ENCODE peak calls at places on chromosomes 4 and X, in nine cellular contexts. X is astrocyte, B is foreskin fibroblast, J is sigmoid colon, S is GM20000, D is PC-3, U is spleen, Z is HepG2, K is left ventricle myocardium inferior. P is an unnamed sample.

GRCh38 chr4:24932831-24933230 is 20.0 kb upstream of the CCDC149 start:
- DNase-seq in D (no peak), S (no peak), U (no peak), B (peak), K (no peak), J (no peak), X (peak), Z (no peak), P (no peak)

GRCh38 chrX:10166731-10167149 is 10.0 kb downstream of the CLCN4 start:
- DNase-seq in K (peak), Z (peak), D (no peak), B (no peak), J (no peak), U (no peak), X (no peak), S (no peak), P (no peak)

GRCh38 chr4:177583000-177583399 is 140.8 kb upstream of the AGA start:
- DNase-seq in K (no peak), D (peak), U (no peak), S (no peak), Z (no peak), X (peak), B (peak), J (no peak), P (no peak)

GRCh38 chrX:68462653-68463052 is 29.4 kb upstream of the OPHN1 start:
- DNase-seq in D (peak), Z (no peak), J (no peak), B (peak), K (no peak), X (peak), U (no peak), S (no peak), P (no peak)

GRCh38 chr4:108796173-108796572 is 33.3 kb upstream of the ETNPPL start:
- DNase-seq in D (no peak), B (no peak), Z (no peak), S (no peak), U (no peak), K (no peak), J (no peak), X (no peak), P (no peak)

GRCh38 chr4:153427363-153428071 is 38.6 kb upstream of the TMEM131L start:
- DNase-seq in Z (no peak), B (peak), S (no peak), D (peak), U (no peak), J (no peak), X (peak), K (no peak), P (no peak)

GRCh38 chrX:25599061-25599460 is 539.1 kb upstream of the MAGEB18 start:
- DNase-seq in X (peak), K (no peak), S (no peak), B (peak), Z (no peak), D (no peak), J (no peak), U (no peak), P (no peak)

GRCh38 chr4:164623099-164623498 is 130.8 kb upstream of the SMIM31 start:
- DNase-seq in U (peak), X (no peak), B (no peak), Z (no peak), J (no peak), D (no peak), K (no peak), S (no peak), P (no peak)

GRCh38 chr4:125322363-125322730 is 7.6 kb downstream of the FAT4 start:
- DNase-seq in U (no peak), B (peak), K (no peak), X (peak), J (no peak), S (no peak), Z (no peak), D (peak), P (no peak)

GRCh38 chrX:7314425-7314824 is 166.5 kb upstream of the PUDP start:
- DNase-seq in S (no peak), K (no peak), J (no peak), B (no peak), Z (no peak), D (no peak), U (no peak), X (no peak), P (no peak)

GRCh38 chr4:75848891-75849290 is 53.4 kb downstream of the PPEF2 start:
- DNase-seq in S (peak), J (no peak), D (no peak), K (no peak), X (peak), Z (no peak), U (no peak), B (peak), P (no peak)

GRCh38 chr4:174629265-174629664 is 107.0 kb upstream of the HPGD start:
- DNase-seq in J (no peak), Z (no peak), U (no peak), S (no peak), D (peak), B (peak), X (no peak), K (no peak), P (no peak)

GRCh38 chrX:13109811-13110210 is 65.4 kb upstream of the FAM9C start:
- DNase-seq in B (peak), X (peak), U (no peak), S (no peak), J (no peak), Z (no peak), K (no peak), D (no peak), P (no peak)

GRCh38 chrX:150767475-150768131 is 74.4 kb downstream of the MTMR1 start:
- DNase-seq in D (peak), J (no peak), B (peak), Z (no peak), U (no peak), K (no peak), S (no peak), X (peak), P (no peak)

GRCh38 chrX:153974726-153975286 is 2.3 kb downstream of the TMEM187 start:
- DNase-seq in U (peak), B (no peak), K (no peak), S (no peak), J (no peak), Z (peak), D (no peak), X (no peak), P (no peak)

GRCh38 chrX:25166145-25166544 is 150.4 kb upstream of the ARX start:
- DNase-seq in Z (no peak), K (no peak), U (no peak), S (no peak), D (no peak), J (no peak), X (no peak), B (no peak), P (no peak)

GRCh38 chr4:18020145-18020670 is 1.3 kb downstream of the LCORL start:
- DNase-seq in Z (no peak), K (no peak), D (peak), B (peak), U (no peak), J (no peak), X (no peak), S (peak), P (peak)

GRCh38 chr4:42248986-42249385 is 96.5 kb upstream of the BEND4 start:
- DNase-seq in B (no peak), S (no peak), K (no peak), D (no peak), X (no peak), U (no peak), Z (no peak), J (no peak), P (no peak)

GRCh38 chr4:86508436-86508835 is 85.7 kb upstream of the PTPN13 start:
- DNase-seq in K (no peak), B (peak), D (peak), X (peak), J (no peak), Z (no peak), U (no peak), S (no peak), P (no peak)

GRCh38 chrX:25275159-25275558 is 259.4 kb upstream of the ARX start:
- DNase-seq in J (no peak), X (no peak), D (peak), Z (no peak), S (no peak), B (peak), K (no peak), U (no peak), P (no peak)

GRCh38 chrX:39475372-39475771 is 622.4 kb downstream of the BCOR start:
- DNase-seq in X (no peak), D (no peak), J (no peak), S (no peak), K (no peak), U (no peak), B (no peak), Z (no peak), P (no peak)

GRCh38 chr4:147596976-147597375 is 20.2 kb upstream of the TMEM184C start:
- DNase-seq in Z (no peak), U (no peak), D (peak), S (no peak), X (peak), B (peak), K (no peak), J (no peak), P (no peak)

GRCh38 chr4:87066403-87067119 is 131.8 kb downstream of the AFF1 start:
- DNase-seq in U (no peak), S (no peak), K (no peak), Z (no peak), B (peak), X (no peak), D (no peak), J (no peak), P (no peak)

GRCh38 chr4:157151711-157152110 is 68.8 kb upstream of the GRIA2 start:
- DNase-seq in X (no peak), U (no peak), S (no peak), J (no peak), Z (no peak), B (peak), D (no peak), K (no peak), P (no peak)

GRCh38 chr4:103493450-103494159 is 226.2 kb downstream of the TACR3 start:
- DNase-seq in Z (no peak), D (peak), X (no peak), U (no peak), B (no peak), K (no peak), J (no peak), S (no peak), P (no peak)

DNA sequence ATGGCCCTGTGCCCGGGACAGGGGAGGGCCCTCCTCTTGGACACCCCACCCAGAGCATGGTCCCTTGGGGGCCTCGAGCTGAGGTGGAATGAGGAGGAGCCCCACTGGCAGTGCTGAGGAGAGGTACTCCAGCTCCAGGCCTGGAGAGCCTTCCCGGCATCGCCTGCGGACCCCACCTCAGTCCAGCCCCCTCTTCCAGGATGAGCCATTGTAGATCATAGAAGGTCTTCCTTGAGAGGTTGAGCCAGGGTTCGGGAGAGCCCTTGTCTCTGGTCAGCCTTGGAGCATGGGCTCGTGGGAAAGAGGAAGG is 16.9 kb downstream of the SMIM10L2A start:
- DNase-seq in S (no peak), B (no peak), X (no peak), D (no peak), K (no peak), J (no peak), U (peak), Z (no peak), P (no peak)
- TF ChIP-seq CTCF in S (no peak), B (no peak), X (no peak), D (no peak), K (no peak), J (no peak), U (no peak), Z (no peak), P (no peak)

GRCh38 chrX:154990496-154990895 is 32.0 kb downstream of the F8 start:
- DNase-seq in S (no peak), J (no peak), Z (no peak), U (no peak), B (no peak), X (no peak), K (no peak), D (no peak), P (no peak)

GRCh38 chrX:154988719-154989118 is 33.8 kb downstream of the F8 start:
- DNase-seq in X (no peak), U (no peak), S (no peak), K (no peak), B (no peak), J (no peak), D (no peak), Z (no peak), P (no peak)

GRCh38 chrX:154991039-154991438 is 31.5 kb downstream of the F8 start:
- DNase-seq in U (no peak), D (no peak), J (no peak), S (peak), X (no peak), Z (no peak), K (no peak), B (no peak), P (no peak)

GRCh38 chrX:154987940-154988339 is 34.6 kb downstream of the F8 start:
- DNase-seq in Z (peak), D (no peak), U (no peak), J (no peak), K (no peak), X (no peak), B (no peak), S (no peak), P (no peak)

DNA sequence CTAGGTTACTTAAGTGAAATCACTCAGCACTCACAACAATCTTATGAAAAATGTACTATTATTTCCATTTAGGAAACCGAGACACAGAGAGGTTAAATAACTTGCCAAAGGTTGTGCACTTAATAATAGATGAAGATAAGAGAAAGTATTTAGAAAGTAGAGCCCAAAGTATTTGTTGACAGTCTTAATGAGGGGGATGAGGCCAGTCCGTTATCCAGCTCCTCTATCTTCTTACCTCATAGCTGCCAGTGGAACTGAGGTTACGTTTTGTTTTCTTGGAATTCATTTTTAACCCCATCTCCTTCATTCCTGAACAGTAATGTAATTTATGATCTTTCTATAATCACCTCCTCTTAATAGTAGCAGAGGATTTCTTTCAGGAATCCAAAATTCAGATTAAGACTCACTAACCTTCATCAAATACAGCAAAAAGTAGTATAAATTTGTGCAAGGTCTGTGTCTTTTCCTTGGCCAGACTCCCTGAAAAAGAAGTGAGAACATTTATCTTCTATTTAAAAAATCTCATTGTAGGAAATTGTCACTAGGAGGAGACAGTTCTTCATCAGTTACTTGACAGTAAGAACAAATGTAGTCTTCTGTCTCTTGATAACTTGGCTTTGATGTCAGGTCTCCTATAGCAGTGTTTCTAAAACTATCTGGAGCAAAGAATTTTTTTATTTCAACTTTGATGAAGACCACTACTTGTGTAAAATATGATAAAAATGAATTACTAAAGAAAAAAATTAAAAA is 35.5 kb downstream of the F8 start:
- DNase-seq in B (peak), U (no peak), Z (no peak), J (no peak), X (no peak), K (no peak), D (peak), S (no peak), P (no peak)
- TF ChIP-seq CTCF in B (no peak), U (no peak), Z (peak), J (no peak), X (no peak), K (peak), D (peak), S (no peak), P (no peak)

GRCh38 chr4:8321220-8321619 is 51.7 kb downstream of the HTRA3 start:
- DNase-seq in U (no peak), B (no peak), K (no peak), S (no peak), X (no peak), D (no peak), Z (no peak), J (no peak), P (no peak)

GRCh38 chr4:8318509-8318908 is 49.0 kb downstream of the HTRA3 start:
- DNase-seq in U (peak), K (no peak), S (no peak), D (no peak), Z (no peak), B (no peak), J (peak), X (no peak), P (no peak)

GRCh38 chr4:8319731-8320385 is 50.3 kb downstream of the HTRA3 start:
- DNase-seq in K (peak), S (no peak), U (peak), B (peak), Z (no peak), D (no peak), X (peak), J (peak), P (no peak)

GRCh38 chr4:8319061-8319460 is 49.5 kb downstream of the HTRA3 start:
- DNase-seq in J (peak), U (peak), K (no peak), B (no peak), D (no peak), Z (no peak), X (no peak), S (no peak), P (no peak)

DNA sequence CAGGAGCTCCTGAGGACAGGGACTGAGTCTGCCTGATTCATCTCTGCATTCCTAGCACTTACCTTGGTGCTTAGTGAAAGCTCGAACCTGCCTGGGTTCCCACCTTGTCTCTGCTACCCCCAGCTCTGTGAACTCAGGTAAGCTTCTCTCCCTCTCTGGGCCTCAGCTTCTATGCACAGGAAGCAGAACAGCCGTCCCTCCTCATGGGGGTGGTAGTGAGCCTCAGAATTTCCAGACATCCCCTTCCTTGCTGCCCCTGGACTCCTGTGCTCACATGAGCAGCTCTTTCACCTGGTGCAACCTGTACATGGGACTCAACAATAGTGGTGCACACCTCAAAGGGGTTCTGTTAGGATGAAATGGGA is 50.8 kb downstream of the HTRA3 start:
- DNase-seq in J (no peak), S (no peak), B (no peak), K (peak), X (no peak), D (peak), Z (peak), U (no peak), P (no peak)
- TF ChIP-seq CTCF in J (no peak), S (no peak), B (peak), K (peak), X (no peak), D (peak), Z (peak), U (no peak), P (no peak)

GRCh38 chr4:111806331-111806730 is 338.9 kb upstream of the FAM241A start:
- DNase-seq in S (no peak), K (no peak), J (no peak), Z (peak), U (no peak), D (peak), X (no peak), B (no peak), P (peak)
- TF ChIP-seq CTCF in S (no peak), K (no peak), J (no peak), Z (peak), U (no peak), D (peak), X (no peak), B (peak), P (no peak)

DNA sequence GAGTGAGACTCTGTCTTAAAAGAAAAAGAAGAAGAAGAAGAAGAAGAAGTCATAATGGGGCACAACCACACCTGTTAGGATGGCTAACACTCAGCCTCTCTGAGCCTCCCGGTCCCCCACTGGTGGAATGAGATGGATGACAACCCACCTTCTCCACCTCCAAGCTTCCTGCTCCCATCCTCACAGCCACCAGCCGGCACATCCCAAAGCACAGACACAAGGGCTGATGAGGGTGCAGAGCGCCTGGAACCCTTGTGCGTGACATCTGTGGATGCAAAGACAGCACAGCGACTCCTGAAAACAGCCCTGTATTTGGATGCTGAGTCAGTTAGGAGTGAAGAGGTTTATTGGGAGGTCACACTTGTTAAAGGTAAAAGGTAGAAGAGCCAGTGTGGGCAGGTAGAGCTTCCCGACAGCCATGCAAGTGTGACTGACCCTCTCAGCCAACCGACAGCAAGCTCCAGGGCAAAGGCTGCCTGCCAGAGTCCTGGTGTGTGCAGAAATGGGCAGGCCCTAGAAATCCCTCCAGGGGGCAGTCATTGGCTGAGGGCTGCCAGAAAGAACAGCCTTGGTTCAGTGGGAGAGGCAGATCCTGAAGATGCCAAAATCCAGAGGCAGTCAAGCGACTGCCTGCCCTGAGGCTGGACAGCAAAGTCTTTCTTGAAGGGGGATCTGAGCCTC is 26.6 kb upstream of the MAN2B2 start:
- DNase-seq in J (no peak), U (no peak), D (peak), B (peak), S (no peak), Z (peak), K (peak), X (no peak), P (peak)
- TF ChIP-seq CTCF in J (no peak), U (no peak), D (peak), B (peak), S (no peak), Z (peak), K (peak), X (no peak), P (peak)

GRCh38 chr4:129167640-129168260 is 71.8 kb downstream of the C4orf33 start:
- DNase-seq in K (no peak), J (no peak), S (no peak), U (no peak), D (no peak), Z (peak), X (no peak), B (no peak), P (no peak)
- TF ChIP-seq CTCF in K (peak), J (no peak), S (no peak), U (no peak), D (peak), Z (peak), X (no peak), B (no peak), P (no peak)

P was measured in glutamatergic neuron.